ENCODE peak calls at places on chromosome 1, in ten cellular contexts. O is GM12891, Q is HCT116, P is stomach, N is endothelial cell of umbilical vein, H is esophagus muscularis mucosa, A is transverse colon, W is HepG2, J is breast epithelium, Z is H1. D is an unnamed sample.

GRCh38 chr1:17498214-17498613 is 41.3 kb upstream of the ARHGEF10L start:
- DNase-seq in P (no peak), J (no peak), O (no peak), H (no peak), Z (no peak), A (peak; percentile 59), W (peak; percentile 50), N (no peak), Q (no peak), D (no peak)

GRCh38 chr1:69246109-69246508 is 321.6 kb upstream of the LRRC7 start:
- DNase-seq in Z (no peak), Q (no peak), N (no peak), W (no peak), H (no peak), P (no peak), A (no peak), O (no peak), J (no peak), D (no peak)

GRCh38 chr1:33972676-33973395 is 109.0 kb downstream of the HMGB4 start:
- DNase-seq in O (no peak), A (no peak), J (peak; percentile 53), Q (no peak), Z (no peak), W (no peak), H (no peak), N (no peak), P (no peak), D (peak; percentile 72)

GRCh38 chr1:212858461-212859265 is 588 bp downstream of the FLVCR1 start:
- DNase-seq in P (peak; percentile 28), H (no peak), A (peak; percentile 29), Q (no peak), O (peak; percentile 19), W (peak; percentile 18), Z (no peak), N (peak; percentile 40), J (peak; percentile 20), D (peak; percentile 72)

GRCh38 chr1:119715542-119715941 is 3.8 kb downstream of the PHGDH start:
- DNase-seq in H (no peak), P (no peak), Z (no peak), W (no peak), A (no peak), N (no peak), Q (no peak), J (no peak), O (no peak), D (no peak)

GRCh38 chr1:55441474-55441873 is 226.3 kb upstream of the USP24 start:
- DNase-seq in A (no peak), W (no peak), N (no peak), Z (no peak), O (no peak), J (no peak), H (no peak), P (no peak), Q (no peak), D (no peak)

GRCh38 chr1:208595745-208596144 is 351.6 kb upstream of the PLXNA2 start:
- DNase-seq in H (peak; percentile 55), O (no peak), J (no peak), P (no peak), W (no peak), N (no peak), Z (no peak), A (no peak), Q (no peak), D (no peak)

GRCh38 chr1:228463559-228464455 is 23.4 kb upstream of the RNF187 start:
- DNase-seq in J (no peak), H (no peak), A (peak; percentile 39), Q (peak; percentile 18), P (peak; percentile 27), Z (no peak), N (no peak), W (no peak), O (peak; percentile 57), D (peak; percentile 68)

GRCh38 chr1:245463392-245464165 is 308.8 kb downstream of the KIF26B start:
- DNase-seq in Z (no peak), J (no peak), H (no peak), N (no peak), P (no peak), W (peak; percentile 66), Q (no peak), A (no peak), O (no peak), D (no peak)

GRCh38 chr1:245673920-245674414 is 519.2 kb downstream of the KIF26B start:
- DNase-seq in H (no peak), A (no peak), Q (no peak), Z (no peak), O (no peak), P (no peak), J (no peak), W (no peak), N (no peak), D (no peak)

GRCh38 chr1:153309441-153309840 is 3.3 kb downstream of the PGLYRP3 start:
- DNase-seq in J (no peak), A (no peak), O (no peak), Q (no peak), N (no peak), W (no peak), Z (no peak), H (peak; percentile 79), P (no peak), D (no peak)

GRCh38 chr1:83839566-83840173 is 159.3 kb downstream of the TTLL7 start:
- DNase-seq in O (no peak), W (no peak), N (no peak), H (no peak), A (no peak), J (no peak), Q (no peak), P (no peak), Z (no peak), D (no peak)

GRCh38 chr1:207691006-207691405 is 46.1 kb downstream of the CR1L start:
- DNase-seq in N (no peak), W (no peak), A (no peak), Z (no peak), O (no peak), P (no peak), H (no peak), Q (no peak), J (no peak), D (no peak)

DNA sequence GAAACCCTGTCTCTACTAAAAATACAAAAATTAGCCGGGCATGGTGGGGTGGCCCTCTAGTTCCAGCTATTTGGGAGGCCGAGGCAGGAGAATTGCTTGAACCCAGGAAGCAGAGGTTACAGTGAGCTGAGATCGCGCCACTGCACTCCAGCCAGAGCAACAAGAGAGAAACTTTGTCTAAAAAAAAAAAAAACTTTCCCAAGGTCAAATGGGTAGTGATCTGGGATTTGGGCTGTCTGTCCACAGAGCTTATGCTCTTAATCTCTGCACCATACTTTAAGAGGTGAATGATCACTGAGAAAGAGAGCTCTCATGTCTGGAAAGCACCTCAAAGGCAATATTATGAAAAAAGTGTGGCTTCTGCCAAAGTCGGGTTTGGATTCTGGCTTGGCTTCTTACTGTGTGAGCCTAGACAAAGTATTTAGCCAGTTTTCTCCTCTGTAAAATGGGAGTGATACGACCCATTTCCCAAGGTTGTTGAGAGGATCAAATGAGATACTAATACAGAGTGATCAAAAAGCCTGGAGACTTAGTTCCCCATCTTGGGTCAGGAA is 34.4 kb downstream of the ATP2B4 start:
- DNase-seq in P (no peak), O (no peak), W (no peak), Q (no peak), J (no peak), A (no peak), N (no peak), Z (no peak), H (no peak), D (no peak)
- TF ChIP-seq POLR2AphosphoS5 in P (no peak), O (no peak), W (no peak), Q (no peak), J (no peak), A (no peak), N (no peak), Z (no peak), H (no peak), D (no peak)

GRCh38 chr1:1399187-1399869 is at the start of gene CCNL2:
- DNase-seq in J (peak; percentile 97), W (peak; percentile 93), H (peak; percentile 99), N (peak; percentile 99), Z (peak; percentile 94), O (peak; percentile 98), P (peak; percentile 99), A (peak; percentile 99), Q (peak; percentile 94), D (peak; percentile 99)

GRCh38 chr1:1401457-1402010 is 2.4 kb upstream of the CCNL2 start:
- DNase-seq in Z (no peak), A (no peak), J (no peak), O (no peak), P (no peak), N (no peak), Q (no peak), H (no peak), W (no peak), D (no peak)

GRCh38 chr1:1398677-1399186 is 403 bp downstream of the CCNL2 start:
- DNase-seq in J (no peak), H (no peak), Z (no peak), N (no peak), P (no peak), Q (no peak), W (no peak), A (no peak), O (no peak), D (no peak)

GRCh38 chr1:1400576-1401456 is 1.7 kb upstream of the CCNL2 start:
- DNase-seq in A (no peak), N (no peak), Q (no peak), H (no peak), O (no peak), J (no peak), P (no peak), W (peak; percentile 93), Z (no peak), D (no peak)

GRCh38 chr1:1399870-1400575 is 888 bp upstream of the CCNL2 start:
- DNase-seq in N (no peak), Z (no peak), P (no peak), H (no peak), W (no peak), O (no peak), J (no peak), A (no peak), Q (no peak), D (no peak)
- TF ChIP-seq POLR2A in N (peak; percentile 27), Z (peak; percentile 75), P (no peak), H (no peak), W (no peak), O (no peak), J (no peak), A (no peak), Q (no peak), D (no peak)

GRCh38 chr1:94799201-94799600 is 21.0 kb upstream of the SLC44A3 start:
- DNase-seq in P (no peak), A (no peak), J (no peak), N (no peak), Q (no peak), H (no peak), W (peak; percentile 68), O (no peak), Z (no peak), D (no peak)
- TF ChIP-seq POLR2AphosphoS5 in P (no peak), A (no peak), J (no peak), N (no peak), Q (no peak), H (no peak), W (no peak), O (no peak), Z (no peak), D (no peak)

DNA sequence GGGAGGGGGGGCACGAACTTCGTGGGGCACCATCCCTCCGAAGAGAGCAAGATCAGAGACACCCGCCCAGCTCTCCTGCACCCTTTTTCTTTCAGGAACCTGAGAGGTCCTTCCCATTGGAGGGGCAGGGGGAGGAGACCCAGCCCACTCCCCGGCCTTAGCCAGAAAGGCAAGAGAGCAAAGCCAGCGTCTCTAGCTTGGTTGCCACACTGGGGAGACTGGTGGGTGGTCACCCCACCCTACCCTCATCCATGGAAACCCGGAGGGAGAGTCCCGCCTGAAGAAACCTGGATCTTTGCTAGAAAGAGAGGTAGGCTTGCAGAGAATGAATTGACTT is 246 bp downstream of the ATP2B4 start:
- DNase-seq in P (no peak), O (no peak), H (no peak), W (no peak), Q (no peak), Z (no peak), A (no peak), N (no peak), J (no peak), D (no peak)
- TF ChIP-seq POLR2A in P (no peak), O (no peak), H (no peak), W (no peak), Q (no peak), Z (no peak), A (peak; percentile 35), N (no peak), J (no peak), D (peak; percentile 44)

D was measured in sigmoid colon.